ENCODE peak calls at places on chromosomes 11 and 22, in ten cellular contexts. B, E, P, O, F, L, D, R, Q and Y are unnamed samples.
A peak's percentile ranks its signal among the peaks of the same experiment; 100 is the strongest.

GRCh38 chr11:125233116-125233515 is 68.6 kb downstream of the PKNOX2 start:
- DNase-seq in B (no peak), E (no peak), P (no peak), O (no peak), F (no peak), L (no peak), D (no peak), R (no peak), Q (no peak), Y (no peak)

GRCh38 chr22:44207173-44207980 is 26.7 kb downstream of the PARVG start:
- DNase-seq in B (no peak), E (no peak), P (no peak), O (peak; percentile 54), F (no peak), L (peak; percentile 6), D (no peak), R (no peak), Q (no peak), Y (no peak)

GRCh38 chr22:35477911-35478582 is 62.6 kb upstream of the RASD2 start:
- DNase-seq in B (no peak), E (peak; percentile 77), P (peak; percentile 86), O (no peak), F (peak; percentile 48), L (peak; percentile 54), D (no peak), R (no peak), Q (no peak), Y (no peak)

GRCh38 chr11:445765-446588 is 4.1 kb upstream of the PTDSS2 start:
- DNase-seq in B (peak; percentile 45), E (no peak), P (no peak), O (no peak), F (no peak), L (no peak), D (no peak), R (no peak), Q (no peak), Y (no peak)

GRCh38 chr11:69403556-69404215 is 77.8 kb upstream of the LINC01488 start:
- DNase-seq in B (no peak), E (no peak), P (no peak), O (no peak), F (no peak), L (no peak), D (no peak), R (no peak), Q (no peak), Y (no peak)

GRCh38 chr11:2296913-2297622 is 4.7 kb downstream of the C11orf21 start:
- DNase-seq in B (no peak), E (no peak), P (peak; percentile 8), O (no peak), F (no peak), L (peak; percentile 10), D (no peak), R (peak; percentile 2), Q (no peak), Y (no peak)

GRCh38 chr11:19953909-19954308 is 206.4 kb downstream of the DBX1 start:
- DNase-seq in B (peak; percentile 93), E (peak; percentile 79), P (no peak), O (no peak), F (no peak), L (no peak), D (no peak), R (peak; percentile 19), Q (no peak), Y (no peak)

GRCh38 chr11:134207538-134208239 is 16.1 kb downstream of the NCAPD3 start:
- DNase-seq in B (peak; percentile 9), E (peak; percentile 38), P (peak; percentile 48), O (no peak), F (no peak), L (peak; percentile 35), D (no peak), R (peak; percentile 68), Q (no peak), Y (peak; percentile 32)

GRCh38 chr11:114274637-114275036 is 21.6 kb upstream of the NNMT start:
- DNase-seq in B (no peak), E (no peak), P (no peak), O (no peak), F (no peak), L (no peak), D (no peak), R (no peak), Q (no peak), Y (no peak)

GRCh38 chr11:10488121-10488580 is 33.1 kb downstream of the AMPD3 start:
- DNase-seq in B (no peak), E (no peak), P (no peak), O (peak; percentile 72), F (no peak), L (no peak), D (peak; percentile 56), R (no peak), Q (no peak), Y (no peak)

GRCh38 chr11:112227002-112227401 is 774 bp downstream of the PTS start:
- DNase-seq in B (no peak), E (peak; percentile 53), P (no peak), O (no peak), F (no peak), L (peak; percentile 20), D (no peak), R (no peak), Q (no peak), Y (no peak)

GRCh38 chr11:65589444-65590239 is 6.0 kb downstream of the KCNK7 start:
- DNase-seq in B (no peak), E (no peak), P (no peak), O (no peak), F (no peak), L (peak; percentile 27), D (no peak), R (no peak), Q (no peak), Y (no peak)

GRCh38 chr22:24414523-24414922 is 12.9 kb upstream of the ADORA2A start:
- DNase-seq in B (no peak), E (no peak), P (no peak), O (no peak), F (no peak), L (peak; percentile 14), D (no peak), R (no peak), Q (no peak), Y (no peak)

GRCh38 chr22:50608996-50609395 is 8.4 kb downstream of the MAPK8IP2 start:
- DNase-seq in B (no peak), E (no peak), P (no peak), O (no peak), F (no peak), L (no peak), D (no peak), R (no peak), Q (no peak), Y (no peak)

GRCh38 chr11:84990141-84990540 is 637.0 kb downstream of the DLG2 start:
- DNase-seq in B (no peak), E (no peak), P (no peak), O (no peak), F (no peak), L (no peak), D (no peak), R (no peak), Q (no peak), Y (no peak)

GRCh38 chr11:84993386-84993785 is 633.8 kb downstream of the DLG2 start:
- DNase-seq in B (peak; percentile 1), E (no peak), P (no peak), O (no peak), F (no peak), L (no peak), D (no peak), R (peak; percentile 24), Q (no peak), Y (no peak)
- TF ChIP-seq CTCF in B (peak; percentile 40), E (peak; percentile 39), P (no peak), O (no peak), F (no peak), L (no peak), D (no peak), R (peak; percentile 32), Q (peak; percentile 52), Y (peak; percentile 39)

DNA sequence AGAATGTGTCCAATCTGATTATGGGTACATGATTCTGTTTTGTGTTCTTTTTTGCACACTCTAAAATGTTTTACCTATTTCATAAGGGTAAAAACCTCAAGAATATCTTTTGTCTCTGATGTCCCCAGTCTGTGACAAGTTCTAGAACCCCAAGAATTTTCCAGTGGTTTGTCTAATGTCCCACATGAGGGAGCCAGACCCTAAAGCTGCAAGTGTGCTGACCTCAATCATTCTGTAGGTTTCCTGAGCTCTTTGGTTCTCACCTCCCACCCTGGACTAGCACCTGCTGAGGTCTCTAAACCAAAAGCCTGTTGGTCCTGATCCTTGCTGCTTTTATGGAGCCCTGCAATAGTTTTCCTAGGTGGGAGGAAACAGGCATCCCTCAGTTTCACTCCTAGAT is 149.8 kb upstream of the MPPED2 start:
- DNase-seq in B (no peak), E (no peak), P (no peak), O (no peak), F (no peak), L (no peak), D (no peak), R (no peak), Q (no peak), Y (no peak)
- TF ChIP-seq CTCF in B (no peak), E (no peak), P (no peak), O (no peak), F (no peak), L (no peak), D (no peak), R (no peak), Q (no peak), Y (no peak)

GRCh38 chr22:37492428-37493344 is 6.5 kb upstream of the MFNG start:
- DNase-seq in B (no peak), E (peak; percentile 62), P (no peak), O (no peak), F (no peak), L (no peak), D (peak; percentile 47), R (peak; percentile 60), Q (peak; percentile 12), Y (no peak)
- TF ChIP-seq CTCF in B (peak; percentile 52), E (peak; percentile 62), P (peak; percentile 11), O (peak; percentile 30), F (no peak), L (no peak), D (peak; percentile 41), R (peak; percentile 42), Q (peak; percentile 55), Y (peak; percentile 39)

DNA sequence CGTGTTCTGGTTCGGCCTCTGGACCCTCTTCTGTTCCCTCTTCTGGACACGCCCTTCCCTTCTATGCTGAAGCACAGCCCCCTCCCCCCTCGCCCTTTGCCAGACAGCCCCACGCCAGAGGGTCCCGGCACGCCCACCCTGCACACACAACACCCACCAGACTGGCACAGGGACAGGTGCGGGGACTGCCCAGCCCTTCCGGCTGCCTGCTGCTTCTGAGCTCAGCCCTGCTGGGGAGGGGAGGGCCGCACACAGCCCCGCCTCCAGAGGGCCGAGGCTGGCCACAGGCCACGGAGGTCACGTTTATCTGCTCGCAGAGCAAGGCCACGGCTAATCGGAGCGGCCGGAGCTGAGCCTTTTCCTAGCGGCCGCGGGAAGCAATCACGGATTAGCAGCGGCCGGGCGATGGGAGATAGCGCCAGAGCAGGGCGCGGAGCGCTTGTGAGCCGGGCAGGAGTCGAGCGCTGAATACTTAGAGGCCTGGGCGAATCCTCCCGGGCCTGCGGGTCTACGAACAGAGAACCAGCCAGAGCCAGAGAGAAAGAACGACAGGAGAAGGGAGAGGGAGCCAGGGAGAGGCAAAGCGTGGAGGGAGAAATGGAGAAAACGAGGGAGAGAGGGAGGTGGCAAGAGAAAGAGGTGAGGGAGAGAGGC is 21.5 kb downstream of the OTUB1 start:
- DNase-seq in B (peak; percentile 89), E (peak; percentile 41), P (peak; percentile 93), O (peak; percentile 88), F (peak; percentile 75), L (peak; percentile 81), D (peak; percentile 78), R (peak; percentile 73), Q (no peak), Y (peak; percentile 64)
- TF ChIP-seq CTCF in B (peak; percentile 59), E (peak; percentile 39), P (peak; percentile 70), O (peak; percentile 20), F (peak; percentile 15), L (peak; percentile 33), D (peak; percentile 41), R (no peak), Q (peak; percentile 24), Y (peak; percentile 47)